ENCODE peak calls at places on chromosomes 12 and 14, in six cellular contexts. K is GM12865, A is Peyer's patch, L is upper lobe of left lung, W is ovary, Q is tibial artery. U is an unnamed sample.

GRCh38 chr12:63779498-63780481 is at the start of gene RXYLT1:
- DNase-seq in K (peak), A (peak), L (peak), W (peak), Q (peak), U (peak)

GRCh38 chr12:88310069-88310468 is 168.0 kb downstream of the TMTC3 start:
- DNase-seq in K (no peak), A (no peak), L (no peak), W (no peak), Q (peak), U (peak)

GRCh38 chr14:78595797-78596196 is 425.6 kb downstream of the NRXN3 start:
- DNase-seq in K (peak), A (no peak), L (no peak), W (no peak), Q (no peak), U (no peak)

GRCh38 chr12:115149685-115150378 is 465.9 kb upstream of the TBX3 start:
- DNase-seq in K (no peak), A (no peak), L (no peak), W (no peak), Q (no peak), U (peak)

GRCh38 chr12:81080431-81080983 is 2.6 kb downstream of the ACSS3 start:
- DNase-seq in K (no peak), A (no peak), L (no peak), W (no peak), Q (no peak), U (peak)

GRCh38 chr14:90616881-90617280 is 199.3 kb downstream of the TTC7B start:
- DNase-seq in K (no peak), A (no peak), L (no peak), W (no peak), Q (no peak), U (no peak)

GRCh38 chr12:75366629-75367028 is 24.3 kb upstream of the GLIPR1L2 start:
- DNase-seq in K (peak), A (no peak), L (no peak), W (no peak), Q (no peak), U (no peak)

GRCh38 chr12:100554608-100555077 is 18.8 kb upstream of the GAS2L3 start:
- DNase-seq in K (peak), A (no peak), L (no peak), W (no peak), Q (no peak), U (peak)

GRCh38 chr12:115866909-115867525 is 410.5 kb downstream of the MED13L start:
- DNase-seq in K (no peak), A (no peak), L (no peak), W (no peak), Q (no peak), U (no peak)

GRCh38 chr12:94262228-94263010 is 114.0 kb downstream of the PLXNC1 start:
- DNase-seq in K (peak), A (peak), L (peak), W (peak), Q (peak), U (peak)

GRCh38 chr12:57877876-57878275 is 31.3 kb upstream of the CTDSP2 start:
- DNase-seq in K (no peak), A (peak), L (no peak), W (no peak), Q (no peak), U (no peak)

GRCh38 chr12:15485466-15485865 is 163.2 kb downstream of the PTPRO start:
- DNase-seq in K (no peak), A (no peak), L (no peak), W (no peak), Q (no peak), U (no peak)

GRCh38 chr12:53044896-53045571 is 4.8 kb upstream of the TNS2 start:
- DNase-seq in K (no peak), A (no peak), L (no peak), W (peak), Q (peak), U (peak)

GRCh38 chr14:49405291-49405690 is 180.9 kb downstream of the RPS29 start:
- DNase-seq in K (no peak), A (no peak), L (no peak), W (no peak), Q (no peak), U (peak)

GRCh38 chr12:1797011-1797901 is 23.1 kb upstream of the LRTM2 start:
- DNase-seq in K (peak), A (peak), L (peak), W (peak), Q (no peak), U (no peak)

GRCh38 chr12:48296586-48297396 is 53.9 kb downstream of the ZNF641 start:
- DNase-seq in K (peak), A (peak), L (peak), W (peak), Q (peak), U (peak)

GRCh38 chr14:97976861-97977260 is 1179.7 kb downstream of the VRK1 start:
- DNase-seq in K (no peak), A (peak), L (peak), W (no peak), Q (no peak), U (no peak)

GRCh38 chr12:121579190-121579791 is 1.5 kb downstream of the KDM2B start:
- DNase-seq in K (peak), A (peak), L (peak), W (peak), Q (no peak), U (peak)

GRCh38 chr14:90383731-90384542 is 12.9 kb upstream of the CALM1 start:
- DNase-seq in K (peak), A (peak), L (peak), W (peak), Q (peak), U (peak)

GRCh38 chr12:22416831-22417230 is 82.3 kb upstream of the ST8SIA1 start:
- DNase-seq in K (no peak), A (no peak), L (no peak), W (no peak), Q (no peak), U (no peak)

GRCh38 chr12:5586201-5586600 is 154.3 kb downstream of the NTF3 start:
- DNase-seq in K (no peak), A (no peak), L (no peak), W (no peak), Q (no peak), U (peak)

GRCh38 chr12:24996820-24997219 is 47.9 kb upstream of the BCAT1 start:
- DNase-seq in K (peak), A (no peak), L (no peak), W (no peak), Q (no peak), U (no peak)

GRCh38 chr12:96297504-96297903 is 102.7 kb downstream of the CDK17 start:
- DNase-seq in K (peak), A (no peak), L (no peak), W (no peak), Q (no peak), U (no peak)

GRCh38 chr12:126704609-126705008 is 1562.4 kb upstream of the TMEM132C start:
- DNase-seq in K (no peak), A (no peak), L (no peak), W (no peak), Q (no peak), U (no peak)

GRCh38 chr12:84502907-84503787 is 409.5 kb downstream of the SLC6A15 start:
- DNase-seq in K (peak), A (peak), L (peak), W (no peak), Q (peak), U (peak)

GRCh38 chr14:22545842-22546721 is 42.9 kb downstream of the DAD1 start:
- DNase-seq in K (no peak), A (no peak), L (no peak), W (no peak), Q (no peak), U (peak)

GRCh38 chr12:128043317-128043716 is 223.7 kb upstream of the TMEM132C start:
- DNase-seq in K (peak), A (no peak), L (no peak), W (no peak), Q (no peak), U (no peak)

GRCh38 chr14:99524804-99525698 is 43.8 kb downstream of the CCNK start:
- DNase-seq in K (no peak), A (no peak), L (peak), W (peak), Q (no peak), U (peak)

GRCh38 chr12:116955382-116956021 is 44.8 kb downstream of the FBXW8 start:
- DNase-seq in K (peak), A (peak), L (peak), W (no peak), Q (no peak), U (peak)

GRCh38 chr12:49761677-49762467 is 20.5 kb downstream of the TMBIM6 start:
- DNase-seq in K (no peak), A (no peak), L (no peak), W (no peak), Q (no peak), U (no peak)
- H3K4me3 ChIP-seq in K (no peak), A (no peak), L (no peak), W (no peak), Q (no peak), U (no peak)

GRCh38 chr12:26465419-26466097 is 270.2 kb downstream of the SSPN start:
- DNase-seq in K (no peak), A (no peak), L (no peak), W (no peak), Q (no peak), U (peak)
- TF ChIP-seq CTCF in K (no peak), A (no peak), L (no peak), W (no peak), Q (no peak), U (peak)

GRCh38 chr12:32894566-32894965 is 2.0 kb downstream of the PKP2 start:
- DNase-seq in K (no peak), A (no peak), L (no peak), W (no peak), Q (no peak), U (no peak)
- H3K4me3 ChIP-seq in K (no peak), A (no peak), L (no peak), W (peak), Q (no peak), U (peak)

GRCh38 chr14:92613008-92613658 is 99.6 kb downstream of the RIN3 start:
- DNase-seq in K (peak), A (peak), L (peak), W (no peak), Q (no peak), U (peak)
- TF ChIP-seq CTCF in K (peak), A (peak), L (peak), W (no peak), Q (peak), U (peak)

GRCh38 chr14:25836647-25837046 is 761.2 kb downstream of the NOVA1 start:
- DNase-seq in K (no peak), A (no peak), L (no peak), W (no peak), Q (no peak), U (no peak)

GRCh38 chr14:25828562-25828961 is 769.3 kb downstream of the NOVA1 start:
- DNase-seq in K (no peak), A (no peak), L (no peak), W (no peak), Q (no peak), U (no peak)

GRCh38 chr14:25837431-25837950 is 760.3 kb downstream of the NOVA1 start:
- DNase-seq in K (no peak), A (no peak), L (no peak), W (no peak), Q (no peak), U (no peak)

GRCh38 chr14:25833341-25834121 is 764.3 kb downstream of the NOVA1 start:
- DNase-seq in K (no peak), A (no peak), L (no peak), W (no peak), Q (no peak), U (peak)
- H3K4me3 ChIP-seq in K (no peak), A (no peak), L (no peak), W (no peak), Q (no peak), U (no peak)

DNA sequence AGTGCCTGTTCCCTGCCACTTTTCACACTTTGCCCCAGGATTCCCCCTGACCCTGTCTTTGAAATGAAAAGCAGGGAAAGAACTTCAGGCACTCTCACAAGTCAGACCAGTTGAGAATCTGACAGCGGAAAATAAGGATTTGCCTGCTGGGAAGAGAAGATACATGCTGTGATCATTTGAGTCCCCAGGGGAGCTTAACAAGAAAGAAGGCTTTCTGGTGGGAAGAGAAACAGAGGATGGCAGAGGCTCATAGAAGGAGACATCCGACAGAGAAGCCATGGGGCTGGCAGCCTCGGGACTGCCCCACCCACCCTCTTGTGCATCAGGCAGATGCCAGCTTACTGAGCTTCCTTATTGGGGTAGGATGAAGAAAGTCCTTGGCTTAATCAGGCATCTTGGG is 11.9 kb downstream of the TTC9 start:
- DNase-seq in K (no peak), A (peak), L (no peak), W (no peak), Q (no peak), U (no peak)
- TF ChIP-seq CTCF in K (no peak), A (no peak), L (no peak), W (no peak), Q (no peak), U (no peak)

DNA sequence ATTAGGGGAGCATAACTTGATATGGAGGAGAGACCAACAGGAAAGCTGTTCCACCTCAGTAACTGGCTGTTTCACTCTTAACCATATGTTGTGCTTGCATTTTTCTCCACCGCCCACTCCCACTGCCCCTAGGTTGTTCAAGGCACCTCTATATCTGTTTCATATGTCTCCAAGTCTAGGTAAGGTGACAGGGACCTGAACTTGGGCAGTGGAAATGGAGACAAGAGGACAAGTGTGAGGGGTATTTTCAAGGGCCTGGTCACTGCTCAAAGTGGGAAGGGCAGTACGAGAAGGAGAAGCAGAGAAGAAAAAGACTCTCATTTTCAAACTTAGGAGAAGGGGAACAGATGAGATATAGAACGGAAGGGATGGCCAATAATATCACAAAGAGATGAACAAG is 3.1 kb downstream of the SLC38A1 start:
- DNase-seq in K (peak), A (no peak), L (no peak), W (no peak), Q (no peak), U (no peak)
- H3K4me3 ChIP-seq in K (peak), A (peak), L (no peak), W (no peak), Q (peak), U (no peak)